ENCODE peak calls at places on chromosomes 3 and 15, in nine cellular contexts. B, E, V, J, Q, T, R, G and F are unnamed samples.

GRCh38 chr3:152583913-152584312 is 251.0 kb upstream of the P2RY1 start:
- DNase-seq in R (no peak), T (no peak), E (no peak), B (no peak), J (no peak), V (no peak), Q (peak), G (no peak), F (no peak)

GRCh38 chr15:42456971-42457370 is 34.0 kb downstream of the ZNF106 start:
- DNase-seq in T (no peak), B (no peak), E (no peak), J (no peak), V (no peak), Q (peak), R (no peak), G (no peak), F (no peak)

GRCh38 chr15:34019369-34019990 is 19.5 kb downstream of the AVEN start:
- DNase-seq in R (no peak), J (no peak), E (no peak), T (peak), V (no peak), B (no peak), G (no peak), Q (no peak), F (peak)

GRCh38 chr3:57826286-57826951 is 70.3 kb downstream of the SLMAP start:
- DNase-seq in J (no peak), T (peak), B (no peak), E (no peak), Q (peak), G (no peak), R (no peak), V (no peak), F (no peak)

GRCh38 chr3:172087827-172088580 is 48.6 kb downstream of the FNDC3B start:
- DNase-seq in G (no peak), B (no peak), E (no peak), T (peak), R (no peak), V (no peak), J (no peak), Q (no peak), F (peak)

GRCh38 chr15:78925076-78925624 is 19.7 kb downstream of the CTSH start:
- DNase-seq in T (no peak), E (no peak), B (no peak), V (no peak), J (no peak), G (no peak), R (no peak), Q (no peak), F (no peak)

GRCh38 chr3:138348107-138348949 is at the start of gene MRAS:
- DNase-seq in T (peak), G (no peak), R (no peak), Q (peak), E (peak), J (peak), V (peak), B (peak), F (peak)

GRCh38 chr3:30628931-30629590 is 22.7 kb downstream of the TGFBR2 start:
- DNase-seq in T (no peak), B (peak), G (no peak), E (no peak), J (no peak), R (no peak), V (no peak), Q (peak), F (no peak)

GRCh38 chr15:73239564-73240208 is 129.1 kb downstream of the HCN4 start:
- DNase-seq in Q (no peak), J (no peak), E (no peak), G (no peak), R (no peak), B (peak), T (peak), V (no peak), F (peak)

GRCh38 chr3:120339362-120339761 is 9.8 kb downstream of the LRRC58 start:
- DNase-seq in T (no peak), R (no peak), G (no peak), Q (no peak), B (no peak), E (no peak), V (no peak), J (no peak), F (no peak)

GRCh38 chr3:108208831-108209230 is 13.4 kb downstream of the IFT57 start:
- DNase-seq in E (no peak), G (no peak), J (no peak), Q (no peak), R (no peak), V (no peak), T (peak), B (no peak), F (peak)

GRCh38 chr3:46695177-46695961 is 1.9 kb upstream of the ALS2CL start:
- DNase-seq in J (no peak), R (no peak), G (no peak), B (peak), Q (peak), E (peak), V (peak), T (peak), F (peak)

GRCh38 chr15:77810180-77810579 is 177.5 kb upstream of the LINGO1 start:
- DNase-seq in Q (no peak), V (no peak), G (no peak), B (no peak), T (no peak), R (no peak), J (no peak), E (no peak), F (no peak)

GRCh38 chr3:65669163-65669875 is 369.4 kb downstream of the MAGI1 start:
- DNase-seq in J (no peak), T (peak), G (no peak), B (no peak), E (no peak), R (no peak), V (peak), Q (peak), F (peak)

GRCh38 chr3:77078279-77078678 is 38.4 kb downstream of the ROBO2 start:
- DNase-seq in T (no peak), G (no peak), Q (no peak), V (no peak), E (no peak), J (no peak), B (no peak), R (no peak), F (no peak)

GRCh38 chr3:122353215-122353614 is 28.2 kb downstream of the CSTA start:
- DNase-seq in R (no peak), B (no peak), G (no peak), T (peak), E (no peak), J (no peak), Q (no peak), V (no peak), F (peak)

GRCh38 chr15:75823860-75824613 is 19.2 kb upstream of the UBE2Q2 start:
- DNase-seq in R (no peak), V (no peak), T (peak), Q (no peak), B (peak), E (peak), G (peak), J (no peak), F (peak)

GRCh38 chr3:50604110-50604621 is 7.4 kb downstream of the CISH start:
- DNase-seq in B (no peak), G (no peak), T (no peak), J (no peak), R (no peak), V (no peak), Q (no peak), E (no peak), F (no peak)

GRCh38 chr3:125207507-125207906 is 5.0 kb downstream of the SLC12A8 start:
- DNase-seq in J (no peak), V (no peak), E (no peak), G (no peak), T (no peak), R (no peak), B (no peak), Q (no peak), F (no peak)

GRCh38 chr3:176167272-176167671 is 1030.0 kb downstream of the TBL1XR1 start:
- DNase-seq in R (no peak), J (no peak), B (no peak), V (no peak), G (no peak), E (no peak), Q (no peak), T (peak), F (peak)

GRCh38 chr3:126955004-126955790 is 27.7 kb upstream of the PLXNA1 start:
- DNase-seq in J (no peak), T (no peak), G (no peak), B (no peak), V (no peak), E (no peak), R (no peak), Q (no peak), F (no peak)

GRCh38 chr3:25508901-25509300 is 80.8 kb downstream of the RARB start:
- DNase-seq in J (no peak), B (peak), T (peak), G (no peak), E (no peak), V (no peak), R (no peak), Q (peak), F (peak)

GRCh38 chr3:159128628-159129027 is 326.8 kb downstream of the MFSD1 start:
- DNase-seq in J (no peak), R (no peak), Q (peak), E (no peak), V (peak), B (peak), G (no peak), T (peak), F (peak)

GRCh38 chr3:159131376-159131775 is 329.5 kb downstream of the MFSD1 start:
- DNase-seq in J (no peak), Q (peak), V (no peak), G (no peak), B (no peak), R (no peak), T (no peak), E (no peak), F (no peak)

GRCh38 chr3:159127021-159127392 is 325.2 kb downstream of the MFSD1 start:
- DNase-seq in R (no peak), J (no peak), B (no peak), G (no peak), Q (no peak), T (no peak), V (no peak), E (no peak), F (no peak)

GRCh38 chr3:159126261-159127020 is 324.6 kb downstream of the MFSD1 start:
- DNase-seq in R (no peak), J (no peak), E (no peak), T (peak), B (no peak), V (no peak), Q (peak), G (no peak), F (peak)

GRCh38 chr3:159130108-159130507 is 328.3 kb downstream of the MFSD1 start:
- DNase-seq in B (peak), R (no peak), Q (peak), E (peak), G (no peak), J (no peak), T (peak), V (no peak), F (peak)
- TF ChIP-seq CTCF in B (peak), R (no peak), Q (peak), E (no peak), G (no peak), J (peak), T (peak), V (no peak), F (peak)

GRCh38 chr3:11566478-11566877 is 77.2 kb downstream of the VGLL4 start:
- DNase-seq in R (no peak), E (no peak), G (no peak), T (no peak), B (no peak), V (no peak), Q (no peak), J (no peak), F (no peak)

GRCh38 chr3:11565932-11566331 is 77.8 kb downstream of the VGLL4 start:
- DNase-seq in R (no peak), Q (no peak), E (no peak), T (no peak), G (no peak), B (no peak), J (no peak), V (no peak), F (no peak)

GRCh38 chr3:11565492-11565891 is 78.2 kb downstream of the VGLL4 start:
- DNase-seq in J (no peak), V (no peak), B (no peak), T (no peak), R (no peak), E (no peak), G (no peak), Q (no peak), F (no peak)

GRCh38 chr3:11567516-11568467 is 75.9 kb downstream of the VGLL4 start:
- DNase-seq in B (peak), G (no peak), Q (peak), R (no peak), E (no peak), V (no peak), J (no peak), T (peak), F (peak)

GRCh38 chr3:11566916-11567315 is 76.8 kb downstream of the VGLL4 start:
- DNase-seq in V (no peak), Q (no peak), R (no peak), B (no peak), E (no peak), T (no peak), J (no peak), G (no peak), F (no peak)
- TF ChIP-seq CTCF in V (no peak), Q (no peak), R (no peak), B (no peak), E (peak), T (peak), J (no peak), G (no peak), F (no peak)

GRCh38 chr3:110583373-110583935 is 488.2 kb upstream of the NECTIN3 start:
- DNase-seq in Q (no peak), J (no peak), B (peak), R (no peak), E (no peak), T (peak), V (no peak), G (no peak), F (peak)

GRCh38 chr3:110579841-110580550 is 491.6 kb upstream of the NECTIN3 start:
- DNase-seq in R (no peak), J (no peak), T (peak), B (no peak), E (no peak), G (no peak), V (no peak), Q (peak), F (no peak)

GRCh38 chr3:110575702-110576101 is 495.9 kb upstream of the NECTIN3 start:
- DNase-seq in G (no peak), V (no peak), B (peak), Q (no peak), E (no peak), T (no peak), J (no peak), R (no peak), F (no peak)

GRCh38 chr3:110576962-110577361 is 494.7 kb upstream of the NECTIN3 start:
- DNase-seq in E (no peak), G (no peak), T (peak), J (no peak), B (peak), V (no peak), Q (peak), R (no peak), F (peak)

GRCh38 chr3:110577856-110578255 is 493.8 kb upstream of the NECTIN3 start:
- DNase-seq in V (no peak), B (no peak), J (no peak), E (no peak), R (no peak), T (peak), Q (no peak), G (no peak), F (no peak)
- TF ChIP-seq CTCF in V (no peak), B (no peak), J (no peak), E (no peak), R (no peak), T (no peak), Q (no peak), G (no peak), F (no peak)

DNA sequence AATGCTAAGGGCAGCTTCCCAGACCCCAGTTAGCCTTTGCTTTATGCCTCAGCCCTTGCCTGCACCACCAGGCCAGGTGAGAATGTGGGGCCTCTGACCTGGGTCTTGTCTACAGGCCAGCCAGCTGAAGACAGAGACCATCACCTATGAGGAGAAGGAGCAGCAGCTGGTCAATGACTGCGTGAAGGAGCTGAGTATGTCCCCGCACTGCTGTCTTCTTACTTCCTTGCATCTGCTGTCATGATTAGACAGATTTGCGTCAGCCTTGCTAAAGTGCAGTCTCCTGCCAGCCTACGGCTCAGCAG is 74.6 kb downstream of the CCK start:
- DNase-seq in J (no peak), B (no peak), Q (no peak), E (no peak), R (no peak), V (no peak), T (no peak), G (no peak), F (no peak)
- TF ChIP-seq CTCF in J (no peak), B (no peak), Q (no peak), E (peak), R (no peak), V (no peak), T (no peak), G (no peak), F (no peak)

GRCh38 chr3:129605593-129606521 is 619 bp downstream of the PLXND1 start:
- DNase-seq in Q (peak), G (no peak), V (no peak), T (no peak), E (no peak), B (peak), J (peak), R (no peak), F (peak)

GRCh38 chr3:129606522-129607390 is at the start of gene PLXND1:
- DNase-seq in G (no peak), E (peak), V (no peak), T (no peak), B (peak), Q (peak), R (peak), J (peak), F (peak)

GRCh38 chr3:129604223-129604941 is 2.1 kb downstream of the PLXND1 start:
- DNase-seq in V (no peak), J (no peak), T (no peak), E (no peak), B (no peak), R (no peak), G (no peak), Q (no peak), F (no peak)

GRCh38 chr3:129603561-129603942 is 2.9 kb downstream of the PLXND1 start:
- DNase-seq in R (no peak), Q (no peak), J (no peak), V (no peak), B (no peak), G (no peak), T (no peak), E (no peak), F (no peak)

GRCh38 chr3:129604942-129605592 is 1.4 kb downstream of the PLXND1 start:
- DNase-seq in Q (no peak), V (no peak), T (no peak), B (no peak), J (no peak), E (no peak), G (no peak), R (no peak), F (no peak)
- TF ChIP-seq CTCF in Q (no peak), V (no peak), T (no peak), B (no peak), J (no peak), E (no peak), G (no peak), R (no peak), F (no peak)

GRCh38 chr3:12815719-12816118 is 19.2 kb downstream of the CAND2 start:
- DNase-seq in T (no peak), B (no peak), V (no peak), E (no peak), G (no peak), Q (no peak), R (no peak), J (no peak), F (no peak)
- TF ChIP-seq CTCF in T (no peak), B (no peak), V (no peak), E (no peak), G (no peak), Q (no peak), R (no peak), J (no peak), F (no peak)

GRCh38 chr3:37183375-37183831 is 9.0 kb upstream of the LRRFIP2 start:
- DNase-seq in E (no peak), V (no peak), J (no peak), Q (peak), B (peak), R (no peak), T (peak), G (no peak), F (peak)

GRCh38 chr3:37179144-37179967 is 5.0 kb upstream of the LRRFIP2 start:
- DNase-seq in T (no peak), V (no peak), G (no peak), E (no peak), B (no peak), J (no peak), R (no peak), Q (no peak), F (no peak)

GRCh38 chr3:37181766-37182165 is 7.4 kb upstream of the LRRFIP2 start:
- DNase-seq in B (no peak), E (no peak), V (no peak), R (no peak), T (peak), Q (peak), G (peak), J (no peak), F (peak)

GRCh38 chr3:37182816-37183215 is 8.4 kb upstream of the LRRFIP2 start:
- DNase-seq in Q (no peak), R (no peak), T (no peak), G (no peak), J (no peak), B (no peak), E (no peak), V (no peak), F (no peak)

DNA sequence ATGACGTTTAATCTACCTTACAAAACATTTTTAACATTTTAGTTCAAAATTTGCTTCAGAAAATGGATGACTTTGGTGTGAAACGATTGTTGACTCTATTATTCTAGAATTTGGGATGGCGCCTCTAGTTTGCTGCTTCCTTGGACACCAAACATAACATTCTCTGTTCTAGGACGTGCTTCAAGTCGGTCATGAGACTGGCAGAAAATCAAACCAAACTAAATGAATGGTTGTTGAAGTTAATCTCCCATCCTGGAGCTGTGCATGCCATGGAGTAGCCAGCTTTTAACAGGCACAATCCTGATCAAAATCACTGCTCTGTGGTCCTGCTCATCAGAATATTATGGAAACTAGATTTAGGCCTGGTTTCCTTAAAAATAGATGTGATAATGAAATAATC is 9.6 kb upstream of the LRRFIP2 start:
- DNase-seq in B (no peak), J (no peak), V (peak), Q (peak), G (no peak), R (no peak), T (no peak), E (no peak), F (no peak)
- TF ChIP-seq CTCF in B (no peak), J (peak), V (no peak), Q (no peak), G (no peak), R (no peak), T (no peak), E (no peak), F (no peak)